ENCODE peak calls at places on chromosome 6, in seven cellular contexts. One of them, this sample, is unnamed.

GRCh38 chr6:8170245-8170644 is 67.9 kb upstream of the EEF1E1 start:
- DNase-seq in body of pancreas: no peak
- DNase-seq in Peyer's patch: no peak
- DNase-seq in adrenal gland: no peak
- DNase-seq in stomach: no peak
- DNase-seq in HepG2: no peak
- DNase-seq in sigmoid colon: no peak
- DNase-seq in this sample: no peak

GRCh38 chr6:7216941-7217621 is 95.9 kb downstream of the SSR1 start:
- DNase-seq in body of pancreas: peak
- DNase-seq in Peyer's patch: no peak
- DNase-seq in adrenal gland: peak
- DNase-seq in stomach: no peak
- DNase-seq in HepG2: no peak
- DNase-seq in sigmoid colon: no peak
- DNase-seq in this sample: no peak

GRCh38 chr6:44512868-44513641 is 125.5 kb downstream of the CDC5L start:
- DNase-seq in body of pancreas: no peak
- DNase-seq in Peyer's patch: no peak
- DNase-seq in adrenal gland: no peak
- DNase-seq in stomach: no peak
- DNase-seq in HepG2: no peak
- DNase-seq in sigmoid colon: no peak
- DNase-seq in this sample: no peak

GRCh38 chr6:125748534-125749111 is 809 bp upstream of the HEY2 start:
- DNase-seq in body of pancreas: no peak
- DNase-seq in Peyer's patch: peak
- DNase-seq in adrenal gland: peak
- DNase-seq in stomach: no peak
- DNase-seq in HepG2: peak
- DNase-seq in sigmoid colon: no peak
- DNase-seq in this sample: peak

GRCh38 chr6:150263765-150264415 is 104.9 kb upstream of the IYD start:
- DNase-seq in body of pancreas: no peak
- DNase-seq in Peyer's patch: no peak
- DNase-seq in adrenal gland: peak
- DNase-seq in stomach: no peak
- DNase-seq in HepG2: no peak
- DNase-seq in sigmoid colon: no peak
- DNase-seq in this sample: no peak

GRCh38 chr6:128847481-128848168 is 35.3 kb upstream of the LAMA2 start:
- DNase-seq in body of pancreas: no peak
- DNase-seq in Peyer's patch: no peak
- DNase-seq in adrenal gland: no peak
- DNase-seq in stomach: no peak
- DNase-seq in HepG2: no peak
- DNase-seq in sigmoid colon: no peak
- DNase-seq in this sample: no peak

GRCh38 chr6:133298801-133299200 is 57.6 kb downstream of the EYA4 start:
- DNase-seq in body of pancreas: no peak
- DNase-seq in Peyer's patch: no peak
- DNase-seq in adrenal gland: no peak
- DNase-seq in stomach: no peak
- DNase-seq in HepG2: no peak
- DNase-seq in sigmoid colon: no peak
- DNase-seq in this sample: no peak

GRCh38 chr6:84417261-84417660 is 189.8 kb upstream of the CEP162 start:
- DNase-seq in body of pancreas: no peak
- DNase-seq in Peyer's patch: no peak
- DNase-seq in adrenal gland: no peak
- DNase-seq in stomach: no peak
- DNase-seq in HepG2: no peak
- DNase-seq in sigmoid colon: no peak
- DNase-seq in this sample: no peak

GRCh38 chr6:109153752-109154151 is 58.4 kb downstream of the CEP57L1 start:
- DNase-seq in body of pancreas: no peak
- DNase-seq in Peyer's patch: no peak
- DNase-seq in adrenal gland: no peak
- DNase-seq in stomach: no peak
- DNase-seq in HepG2: no peak
- DNase-seq in sigmoid colon: no peak
- DNase-seq in this sample: no peak

GRCh38 chr6:55853008-55854001 is 22.1 kb downstream of the BMP5 start:
- DNase-seq in body of pancreas: no peak
- DNase-seq in Peyer's patch: no peak
- DNase-seq in adrenal gland: no peak
- DNase-seq in stomach: no peak
- DNase-seq in HepG2: no peak
- DNase-seq in sigmoid colon: no peak
- DNase-seq in this sample: no peak

GRCh38 chr6:38955876-38956275 is 92.7 kb upstream of the GLP1R start:
- DNase-seq in body of pancreas: peak
- DNase-seq in Peyer's patch: no peak
- DNase-seq in adrenal gland: no peak
- DNase-seq in stomach: no peak
- DNase-seq in HepG2: no peak
- DNase-seq in sigmoid colon: no peak
- DNase-seq in this sample: no peak

GRCh38 chr6:44082872-44083321 is 44.4 kb downstream of the MRPL14 start:
- DNase-seq in body of pancreas: no peak
- DNase-seq in Peyer's patch: no peak
- DNase-seq in adrenal gland: no peak
- DNase-seq in stomach: no peak
- DNase-seq in HepG2: no peak
- DNase-seq in sigmoid colon: no peak
- DNase-seq in this sample: no peak

GRCh38 chr6:17212541-17213371 is 68.4 kb upstream of the RBM24 start:
- DNase-seq in body of pancreas: no peak
- DNase-seq in Peyer's patch: no peak
- DNase-seq in adrenal gland: no peak
- DNase-seq in stomach: no peak
- DNase-seq in HepG2: no peak
- DNase-seq in sigmoid colon: peak
- DNase-seq in this sample: no peak

GRCh38 chr6:47103931-47104330 is 61.8 kb upstream of the ADGRF1 start:
- DNase-seq in body of pancreas: no peak
- DNase-seq in Peyer's patch: no peak
- DNase-seq in adrenal gland: no peak
- DNase-seq in stomach: peak
- DNase-seq in HepG2: no peak
- DNase-seq in sigmoid colon: no peak
- DNase-seq in this sample: no peak

GRCh38 chr6:66689608-66690007 is 982.6 kb upstream of the EYS start:
- DNase-seq in body of pancreas: no peak
- DNase-seq in Peyer's patch: no peak
- DNase-seq in adrenal gland: no peak
- DNase-seq in stomach: no peak
- DNase-seq in HepG2: no peak
- DNase-seq in sigmoid colon: no peak
- DNase-seq in this sample: no peak

GRCh38 chr6:90584636-90585255 is 2.1 kb downstream of the MAP3K7 start:
- DNase-seq in body of pancreas: no peak
- DNase-seq in Peyer's patch: no peak
- DNase-seq in adrenal gland: no peak
- DNase-seq in stomach: no peak
- DNase-seq in HepG2: no peak
- DNase-seq in sigmoid colon: no peak
- DNase-seq in this sample: peak

GRCh38 chr6:105740946-105741605 is 338.2 kb upstream of the PREP start:
- DNase-seq in body of pancreas: no peak
- DNase-seq in Peyer's patch: no peak
- DNase-seq in adrenal gland: no peak
- DNase-seq in stomach: no peak
- DNase-seq in HepG2: no peak
- DNase-seq in sigmoid colon: no peak
- DNase-seq in this sample: peak

GRCh38 chr6:162681447-162681846 is 46.1 kb downstream of the PRKN start:
- DNase-seq in body of pancreas: no peak
- DNase-seq in Peyer's patch: no peak
- DNase-seq in adrenal gland: no peak
- DNase-seq in stomach: no peak
- DNase-seq in HepG2: peak
- DNase-seq in sigmoid colon: no peak
- DNase-seq in this sample: no peak

GRCh38 chr6:74091794-74092157 is 395.8 kb downstream of the CD109 start:
- DNase-seq in body of pancreas: no peak
- DNase-seq in Peyer's patch: no peak
- DNase-seq in adrenal gland: no peak
- DNase-seq in stomach: no peak
- DNase-seq in HepG2: no peak
- DNase-seq in sigmoid colon: no peak
- DNase-seq in this sample: no peak

GRCh38 chr6:137754366-137754765 is 112.7 kb upstream of the TNFAIP3 start:
- DNase-seq in body of pancreas: no peak
- DNase-seq in Peyer's patch: no peak
- DNase-seq in adrenal gland: no peak
- DNase-seq in stomach: no peak
- DNase-seq in HepG2: no peak
- DNase-seq in sigmoid colon: no peak
- DNase-seq in this sample: no peak

GRCh38 chr6:143514996-143515760 is 3.7 kb upstream of the FUCA2 start:
- DNase-seq in body of pancreas: peak
- DNase-seq in Peyer's patch: no peak
- DNase-seq in adrenal gland: peak
- DNase-seq in stomach: peak
- DNase-seq in HepG2: no peak
- DNase-seq in sigmoid colon: peak
- DNase-seq in this sample: peak

GRCh38 chr6:13346245-13346644 is 17.9 kb upstream of the TBC1D7 start:
- DNase-seq in body of pancreas: no peak
- DNase-seq in Peyer's patch: no peak
- DNase-seq in adrenal gland: no peak
- DNase-seq in stomach: no peak
- DNase-seq in HepG2: no peak
- DNase-seq in sigmoid colon: no peak
- DNase-seq in this sample: no peak

GRCh38 chr6:43604174-43604573 is 24.9 kb downstream of the GTPBP2 start:
- DNase-seq in body of pancreas: no peak
- DNase-seq in Peyer's patch: no peak
- DNase-seq in adrenal gland: no peak
- DNase-seq in stomach: no peak
- DNase-seq in HepG2: no peak
- DNase-seq in sigmoid colon: no peak
- DNase-seq in this sample: no peak

GRCh38 chr6:112337209-112337638 is 9.9 kb upstream of the RFPL4B start:
- DNase-seq in body of pancreas: peak
- DNase-seq in Peyer's patch: no peak
- DNase-seq in adrenal gland: peak
- DNase-seq in stomach: peak
- DNase-seq in HepG2: peak
- DNase-seq in sigmoid colon: peak
- DNase-seq in this sample: peak

GRCh38 chr6:18503588-18504231 is 116.6 kb downstream of the RNF144B start:
- DNase-seq in body of pancreas: peak
- DNase-seq in Peyer's patch: peak
- DNase-seq in adrenal gland: peak
- DNase-seq in stomach: peak
- DNase-seq in HepG2: peak
- DNase-seq in sigmoid colon: peak
- DNase-seq in this sample: peak

GRCh38 chr6:89352329-89353117 is at the start of gene UBE2J1:
- DNase-seq in body of pancreas: peak
- DNase-seq in Peyer's patch: peak
- DNase-seq in adrenal gland: peak
- DNase-seq in stomach: peak
- DNase-seq in HepG2: peak
- DNase-seq in sigmoid colon: peak
- DNase-seq in this sample: peak
- TF ChIP-seq POLR2A in body of pancreas: peak
- TF ChIP-seq POLR2A in Peyer's patch: peak
- TF ChIP-seq POLR2A in adrenal gland: peak
- TF ChIP-seq POLR2A in stomach: no peak
- TF ChIP-seq POLR2A in HepG2: peak
- TF ChIP-seq POLR2A in sigmoid colon: peak
- TF ChIP-seq POLR2A in this sample: peak

DNA sequence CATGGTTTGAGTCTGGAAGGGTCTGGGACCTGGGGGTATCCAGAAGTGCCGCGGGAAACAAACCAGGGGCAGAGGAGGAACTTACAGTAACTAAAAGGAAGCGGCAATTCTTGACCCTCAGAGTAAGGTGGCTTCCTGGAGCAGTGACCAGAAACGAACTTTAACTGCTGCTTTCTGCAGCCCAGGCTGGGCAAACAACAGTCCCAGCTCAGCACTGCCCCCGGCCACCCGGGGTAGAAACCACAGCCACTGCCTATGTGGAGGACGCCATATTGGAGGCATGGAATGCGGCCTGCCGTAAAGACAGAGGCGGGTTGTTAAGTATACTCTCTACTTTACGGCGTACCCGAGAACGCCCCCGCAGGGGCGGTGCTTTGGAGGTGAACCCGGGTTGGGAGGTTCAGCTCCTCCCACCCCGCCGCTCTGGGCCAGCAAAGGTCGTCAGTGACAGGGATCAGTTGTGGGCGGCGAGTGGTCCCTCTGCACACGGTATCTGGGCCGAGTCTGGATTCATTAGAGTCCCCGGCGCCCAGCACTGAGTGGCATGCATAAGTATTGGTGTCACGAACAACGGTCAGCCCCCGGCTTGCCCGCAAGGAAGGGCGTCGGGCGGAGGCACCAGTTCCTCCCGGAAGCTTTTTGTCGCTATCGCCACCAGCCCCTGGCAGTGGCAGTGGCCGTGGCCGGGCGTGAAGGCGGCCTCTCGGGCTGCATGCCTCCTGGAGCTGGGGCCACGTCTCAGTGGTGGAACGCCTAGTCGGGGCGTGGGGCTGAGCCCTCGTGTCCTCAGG is at the start of gene PDSS2:
- DNase-seq in body of pancreas: peak
- DNase-seq in Peyer's patch: peak
- DNase-seq in adrenal gland: peak
- DNase-seq in stomach: peak
- DNase-seq in HepG2: peak
- DNase-seq in sigmoid colon: peak
- DNase-seq in this sample: peak
- TF ChIP-seq POLR2A in body of pancreas: peak
- TF ChIP-seq POLR2A in Peyer's patch: peak
- TF ChIP-seq POLR2A in adrenal gland: peak
- TF ChIP-seq POLR2A in stomach: no peak
- TF ChIP-seq POLR2A in HepG2: peak
- TF ChIP-seq POLR2A in sigmoid colon: peak
- TF ChIP-seq POLR2A in this sample: peak

GRCh38 chr6:391559-392440 is at the start of gene IRF4:
- DNase-seq in body of pancreas: no peak
- DNase-seq in Peyer's patch: peak
- DNase-seq in adrenal gland: peak
- DNase-seq in stomach: no peak
- DNase-seq in HepG2: no peak
- DNase-seq in sigmoid colon: no peak
- DNase-seq in this sample: no peak
- TF ChIP-seq POLR2A in body of pancreas: no peak
- TF ChIP-seq POLR2A in Peyer's patch: no peak
- TF ChIP-seq POLR2A in adrenal gland: no peak
- TF ChIP-seq POLR2A in stomach: no peak
- TF ChIP-seq POLR2A in HepG2: no peak
- TF ChIP-seq POLR2A in sigmoid colon: no peak
- TF ChIP-seq POLR2A in this sample: no peak

DNA sequence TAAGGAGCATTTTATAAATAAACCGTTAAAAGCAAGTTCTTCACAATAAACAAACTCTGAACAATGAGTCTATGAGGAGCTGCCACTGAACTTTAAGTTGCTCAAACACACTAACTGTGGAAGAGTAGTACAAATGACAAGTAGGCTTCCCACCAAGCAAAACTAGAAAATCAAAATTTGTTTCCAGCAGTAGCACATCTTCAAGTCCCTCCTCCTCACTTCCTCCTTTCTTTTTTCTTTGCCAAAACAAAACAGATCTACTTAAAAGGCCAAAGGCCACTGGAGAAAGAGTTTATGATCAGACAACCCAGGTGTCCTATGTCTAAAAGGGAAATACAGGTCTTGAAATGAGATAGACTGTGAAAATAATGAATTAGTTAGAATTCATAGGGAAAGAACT is 17.1 kb upstream of the FAM135A start:
- DNase-seq in body of pancreas: no peak
- DNase-seq in Peyer's patch: no peak
- DNase-seq in adrenal gland: no peak
- DNase-seq in stomach: no peak
- DNase-seq in HepG2: no peak
- DNase-seq in sigmoid colon: no peak
- DNase-seq in this sample: no peak
- TF ChIP-seq POLR2A in body of pancreas: no peak
- TF ChIP-seq POLR2A in Peyer's patch: no peak
- TF ChIP-seq POLR2A in adrenal gland: no peak
- TF ChIP-seq POLR2A in stomach: no peak
- TF ChIP-seq POLR2A in HepG2: no peak
- TF ChIP-seq POLR2A in sigmoid colon: no peak
- TF ChIP-seq POLR2A in this sample: no peak

This sample was measured in erythroblast.